ENCODE peak calls at places on chromosome 19, in five cellular contexts. One of them, this sample, is unnamed.

GRCh38 chr19:55867101-55867500 is 30.8 kb downstream of the NLRP4 start:
- DNase-seq in PC-9: no peak
- DNase-seq in fibroblast of lung: no peak
- DNase-seq in CD8-positive, alpha-beta memory T cell: no peak
- DNase-seq in effector memory CD4-positive, alpha-beta T cell: no peak
- DNase-seq in this sample: no peak

GRCh38 chr19:35977446-35978222 is 17.4 kb upstream of the SDHAF1 start:
- DNase-seq in PC-9: no peak
- DNase-seq in fibroblast of lung: no peak
- DNase-seq in CD8-positive, alpha-beta memory T cell: no peak
- DNase-seq in effector memory CD4-positive, alpha-beta T cell: no peak
- DNase-seq in this sample: no peak

GRCh38 chr19:38076337-38076736 is 147.7 kb downstream of the DPF1 start:
- DNase-seq in PC-9: no peak
- DNase-seq in fibroblast of lung: no peak
- DNase-seq in CD8-positive, alpha-beta memory T cell: no peak
- DNase-seq in effector memory CD4-positive, alpha-beta T cell: no peak
- DNase-seq in this sample: no peak

GRCh38 chr19:53655042-53655665 is 23.4 kb downstream of the DPRX start:
- DNase-seq in PC-9: no peak
- DNase-seq in fibroblast of lung: no peak
- DNase-seq in CD8-positive, alpha-beta memory T cell: no peak
- DNase-seq in effector memory CD4-positive, alpha-beta T cell: no peak
- DNase-seq in this sample: no peak

GRCh38 chr19:43634877-43635560 is 4.6 kb downstream of the CADM4 start:
- DNase-seq in PC-9: no peak
- DNase-seq in fibroblast of lung: no peak
- DNase-seq in CD8-positive, alpha-beta memory T cell: no peak
- DNase-seq in effector memory CD4-positive, alpha-beta T cell: no peak
- DNase-seq in this sample: no peak

GRCh38 chr19:43820098-43820860 is 6.8 kb upstream of the ZNF283 start:
- DNase-seq in PC-9: no peak
- DNase-seq in fibroblast of lung: peak; percentile 56
- DNase-seq in CD8-positive, alpha-beta memory T cell: no peak
- DNase-seq in effector memory CD4-positive, alpha-beta T cell: no peak
- DNase-seq in this sample: no peak

GRCh38 chr19:33740811-33741396 is 55.8 kb upstream of the KCTD15 start:
- DNase-seq in PC-9: no peak
- DNase-seq in fibroblast of lung: peak; percentile 27
- DNase-seq in CD8-positive, alpha-beta memory T cell: no peak
- DNase-seq in effector memory CD4-positive, alpha-beta T cell: no peak
- DNase-seq in this sample: no peak

GRCh38 chr19:1591421-1592022 is 1.1 kb downstream of the MBD3 start:
- DNase-seq in PC-9: no peak
- DNase-seq in fibroblast of lung: no peak
- DNase-seq in CD8-positive, alpha-beta memory T cell: no peak
- DNase-seq in effector memory CD4-positive, alpha-beta T cell: no peak
- DNase-seq in this sample: no peak

GRCh38 chr19:58558066-58558622 is at the start of gene UBE2M:
- DNase-seq in PC-9: no peak
- DNase-seq in fibroblast of lung: peak; percentile 51
- DNase-seq in CD8-positive, alpha-beta memory T cell: peak; percentile 56
- DNase-seq in effector memory CD4-positive, alpha-beta T cell: peak; percentile 54
- DNase-seq in this sample: peak; percentile 85

GRCh38 chr19:18646535-18647370 is 9.9 kb downstream of the KLHL26 start:
- DNase-seq in PC-9: no peak
- DNase-seq in fibroblast of lung: no peak
- DNase-seq in CD8-positive, alpha-beta memory T cell: no peak
- DNase-seq in effector memory CD4-positive, alpha-beta T cell: no peak
- DNase-seq in this sample: no peak

GRCh38 chr19:12833747-12834417 is 497 bp downstream of the RTBDN start:
- DNase-seq in PC-9: no peak
- DNase-seq in fibroblast of lung: no peak
- DNase-seq in CD8-positive, alpha-beta memory T cell: peak; percentile 35
- DNase-seq in effector memory CD4-positive, alpha-beta T cell: peak; percentile 34
- DNase-seq in this sample: no peak

GRCh38 chr19:35284153-35285140 is 2.1 kb downstream of the HAMP start:
- DNase-seq in PC-9: no peak
- DNase-seq in fibroblast of lung: no peak
- DNase-seq in CD8-positive, alpha-beta memory T cell: no peak
- DNase-seq in effector memory CD4-positive, alpha-beta T cell: no peak
- DNase-seq in this sample: no peak

GRCh38 chr19:18483119-18483518 is 38.8 kb downstream of the ELL start:
- DNase-seq in PC-9: no peak
- DNase-seq in fibroblast of lung: no peak
- DNase-seq in CD8-positive, alpha-beta memory T cell: no peak
- DNase-seq in effector memory CD4-positive, alpha-beta T cell: no peak
- DNase-seq in this sample: no peak

GRCh38 chr19:29625316-29625715 is 19.2 kb downstream of the POP4 start:
- DNase-seq in PC-9: no peak
- DNase-seq in fibroblast of lung: no peak
- DNase-seq in CD8-positive, alpha-beta memory T cell: no peak
- DNase-seq in effector memory CD4-positive, alpha-beta T cell: no peak
- DNase-seq in this sample: no peak

GRCh38 chr19:19444694-19445155 is 39.2 kb downstream of the GATAD2A start:
- DNase-seq in PC-9: no peak
- DNase-seq in fibroblast of lung: peak; percentile 40
- DNase-seq in CD8-positive, alpha-beta memory T cell: no peak
- DNase-seq in effector memory CD4-positive, alpha-beta T cell: no peak
- DNase-seq in this sample: no peak

GRCh38 chr19:46068345-46069258 is 27.8 kb upstream of the IGFL4 start:
- DNase-seq in PC-9: peak; percentile 99
- DNase-seq in fibroblast of lung: peak; percentile 95
- DNase-seq in CD8-positive, alpha-beta memory T cell: no peak
- DNase-seq in effector memory CD4-positive, alpha-beta T cell: no peak
- DNase-seq in this sample: no peak

GRCh38 chr19:12708641-12709040 is 12.2 kb upstream of the FBXW9 start:
- DNase-seq in PC-9: no peak
- DNase-seq in fibroblast of lung: no peak
- DNase-seq in CD8-positive, alpha-beta memory T cell: no peak
- DNase-seq in effector memory CD4-positive, alpha-beta T cell: no peak
- DNase-seq in this sample: no peak

GRCh38 chr19:5251096-5252065 is 89.2 kb downstream of the PTPRS start:
- DNase-seq in PC-9: no peak
- DNase-seq in fibroblast of lung: no peak
- DNase-seq in CD8-positive, alpha-beta memory T cell: no peak
- DNase-seq in effector memory CD4-positive, alpha-beta T cell: no peak
- DNase-seq in this sample: no peak

GRCh38 chr19:35223856-35224505 is 4.6 kb downstream of the FAM187B start:
- DNase-seq in PC-9: no peak
- DNase-seq in fibroblast of lung: no peak
- DNase-seq in CD8-positive, alpha-beta memory T cell: no peak
- DNase-seq in effector memory CD4-positive, alpha-beta T cell: no peak
- DNase-seq in this sample: no peak

GRCh38 chr19:19514215-19514633 is 1.1 kb downstream of the TSSK6 start:
- DNase-seq in PC-9: no peak
- DNase-seq in fibroblast of lung: peak; percentile 54
- DNase-seq in CD8-positive, alpha-beta memory T cell: no peak
- DNase-seq in effector memory CD4-positive, alpha-beta T cell: no peak
- DNase-seq in this sample: peak; percentile 83

GRCh38 chr19:34120846-34121639 is 51.3 kb upstream of the LSM14A start:
- DNase-seq in PC-9: no peak
- DNase-seq in fibroblast of lung: peak; percentile 34
- DNase-seq in CD8-positive, alpha-beta memory T cell: peak; percentile 34
- DNase-seq in effector memory CD4-positive, alpha-beta T cell: peak; percentile 25
- DNase-seq in this sample: no peak

GRCh38 chr19:14198384-14199376 is 7.3 kb downstream of the ADGRL1 start:
- DNase-seq in PC-9: no peak
- DNase-seq in fibroblast of lung: no peak
- DNase-seq in CD8-positive, alpha-beta memory T cell: no peak
- DNase-seq in effector memory CD4-positive, alpha-beta T cell: no peak
- DNase-seq in this sample: no peak

GRCh38 chr19:54418930-54419800 is 3.9 kb downstream of the TTYH1 start:
- DNase-seq in PC-9: no peak
- DNase-seq in fibroblast of lung: no peak
- DNase-seq in CD8-positive, alpha-beta memory T cell: no peak
- DNase-seq in effector memory CD4-positive, alpha-beta T cell: no peak
- DNase-seq in this sample: no peak

GRCh38 chr19:22616659-22617058 is 17.5 kb upstream of the ZNF492 start:
- DNase-seq in PC-9: no peak
- DNase-seq in fibroblast of lung: no peak
- DNase-seq in CD8-positive, alpha-beta memory T cell: no peak
- DNase-seq in effector memory CD4-positive, alpha-beta T cell: no peak
- DNase-seq in this sample: no peak

DNA sequence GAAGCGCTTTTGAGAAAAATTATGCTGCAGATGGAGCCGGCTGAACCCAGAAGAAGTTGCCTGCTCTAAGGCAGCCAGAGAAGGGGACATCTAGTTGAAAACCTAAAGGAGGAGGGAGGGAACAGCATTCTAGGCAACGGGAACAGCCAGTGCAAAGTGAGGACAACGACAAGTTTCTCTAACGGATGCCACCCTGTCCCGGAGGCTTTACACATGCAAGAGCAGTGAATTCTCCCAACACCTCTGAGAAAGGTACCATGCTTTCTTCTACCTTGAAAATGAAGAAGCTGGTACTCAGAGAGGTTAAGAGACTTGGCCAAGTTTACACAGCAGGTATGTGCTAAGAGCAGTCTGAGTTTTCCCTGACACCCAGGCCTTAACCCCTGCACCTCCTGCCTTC is 5.9 kb downstream of the IFNL3 start:
- DNase-seq in PC-9: no peak
- DNase-seq in fibroblast of lung: no peak
- DNase-seq in CD8-positive, alpha-beta memory T cell: no peak
- DNase-seq in effector memory CD4-positive, alpha-beta T cell: no peak
- DNase-seq in this sample: no peak
- H3K4me3 ChIP-seq in PC-9: no peak overlapping the region
- H3K4me3 ChIP-seq in fibroblast of lung: no peak overlapping the region
- H3K4me3 ChIP-seq in CD8-positive, alpha-beta memory T cell: no peak overlapping the region
- H3K4me3 ChIP-seq in effector memory CD4-positive, alpha-beta T cell: no peak overlapping the region
- H3K4me3 ChIP-seq in this sample: no peak overlapping the region

GRCh38 chr19:3986260-3987041 is 1.2 kb upstream of the EEF2 start:
- DNase-seq in PC-9: peak; percentile 70
- DNase-seq in fibroblast of lung: peak; percentile 68
- DNase-seq in CD8-positive, alpha-beta memory T cell: peak; percentile 45
- DNase-seq in effector memory CD4-positive, alpha-beta T cell: peak; percentile 53
- DNase-seq in this sample: peak; percentile 56

GRCh38 chr19:3987619-3988371 is 2.5 kb upstream of the EEF2 start:
- DNase-seq in PC-9: peak; percentile 64
- DNase-seq in fibroblast of lung: peak; percentile 59
- DNase-seq in CD8-positive, alpha-beta memory T cell: peak; percentile 86
- DNase-seq in effector memory CD4-positive, alpha-beta T cell: peak; percentile 87
- DNase-seq in this sample: peak; percentile 90

GRCh38 chr19:3985643-3986259 is 488 bp upstream of the EEF2 start:
- DNase-seq in PC-9: no peak
- DNase-seq in fibroblast of lung: no peak
- DNase-seq in CD8-positive, alpha-beta memory T cell: no peak
- DNase-seq in effector memory CD4-positive, alpha-beta T cell: no peak
- DNase-seq in this sample: no peak

GRCh38 chr19:3995619-3996018 is 10.4 kb upstream of the EEF2 start:
- DNase-seq in PC-9: peak; percentile 34
- DNase-seq in fibroblast of lung: no peak
- DNase-seq in CD8-positive, alpha-beta memory T cell: no peak
- DNase-seq in effector memory CD4-positive, alpha-beta T cell: no peak
- DNase-seq in this sample: no peak

DNA sequence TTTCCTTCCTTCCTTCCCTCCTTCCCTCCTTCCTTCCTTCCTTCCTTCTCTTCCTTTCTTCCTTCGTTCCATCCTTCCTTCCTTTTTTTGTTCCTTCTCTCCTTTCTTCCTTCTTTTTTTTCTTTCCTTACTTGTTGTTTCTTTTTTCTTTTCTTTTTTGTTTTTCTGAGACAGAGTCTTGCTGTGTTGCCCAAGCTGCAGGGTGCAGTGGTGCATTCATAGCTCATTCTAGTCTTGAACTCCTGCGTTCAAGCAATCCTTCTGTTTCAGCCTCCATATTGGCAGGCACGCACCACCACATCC is 5.5 kb upstream of the EEF2 start:
- DNase-seq in PC-9: no peak
- DNase-seq in fibroblast of lung: no peak
- DNase-seq in CD8-positive, alpha-beta memory T cell: no peak
- DNase-seq in effector memory CD4-positive, alpha-beta T cell: no peak
- DNase-seq in this sample: no peak
- H3K9me3 ChIP-seq in PC-9: no peaks in the 10 kb centered on the region
- H3K9me3 ChIP-seq in fibroblast of lung: no peaks in the 10 kb centered on the region
- H3K9me3 ChIP-seq in CD8-positive, alpha-beta memory T cell: no peaks in the 10 kb centered on the region
- H3K9me3 ChIP-seq in effector memory CD4-positive, alpha-beta T cell: no peaks in the 10 kb centered on the region
- H3K9me3 ChIP-seq in this sample: no peaks in the 10 kb centered on the region

DNA sequence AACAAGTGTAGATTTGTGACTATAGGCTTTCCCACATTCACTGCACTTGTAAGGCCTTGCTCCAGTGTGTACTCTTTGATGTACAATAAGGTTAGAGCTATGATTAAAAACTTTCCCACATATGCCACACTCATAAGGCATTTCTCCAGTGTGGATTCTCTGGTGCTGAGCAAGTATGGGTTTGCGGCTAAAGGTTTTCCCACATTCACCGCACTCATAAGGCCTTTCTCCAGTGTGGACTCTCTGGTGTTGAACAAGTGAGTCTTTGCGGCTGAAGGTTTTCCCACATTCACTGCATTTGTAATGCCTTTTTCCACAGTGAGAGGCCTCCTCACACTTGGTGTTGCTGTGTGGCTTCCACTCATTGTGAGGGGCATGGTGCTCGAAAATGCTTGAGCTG is 3.7 kb downstream of the ZNF772 start:
- DNase-seq in PC-9: no peak
- DNase-seq in fibroblast of lung: peak; percentile 19
- DNase-seq in CD8-positive, alpha-beta memory T cell: no peak
- DNase-seq in effector memory CD4-positive, alpha-beta T cell: no peak
- DNase-seq in this sample: no peak
- H3K4me3 ChIP-seq in PC-9: no peak overlapping the region
- H3K4me3 ChIP-seq in fibroblast of lung: no peak overlapping the region
- H3K4me3 ChIP-seq in CD8-positive, alpha-beta memory T cell: peak overlapping the region; percentile 32
- H3K4me3 ChIP-seq in effector memory CD4-positive, alpha-beta T cell: no peak overlapping the region
- H3K4me3 ChIP-seq in this sample: no peak overlapping the region

DNA sequence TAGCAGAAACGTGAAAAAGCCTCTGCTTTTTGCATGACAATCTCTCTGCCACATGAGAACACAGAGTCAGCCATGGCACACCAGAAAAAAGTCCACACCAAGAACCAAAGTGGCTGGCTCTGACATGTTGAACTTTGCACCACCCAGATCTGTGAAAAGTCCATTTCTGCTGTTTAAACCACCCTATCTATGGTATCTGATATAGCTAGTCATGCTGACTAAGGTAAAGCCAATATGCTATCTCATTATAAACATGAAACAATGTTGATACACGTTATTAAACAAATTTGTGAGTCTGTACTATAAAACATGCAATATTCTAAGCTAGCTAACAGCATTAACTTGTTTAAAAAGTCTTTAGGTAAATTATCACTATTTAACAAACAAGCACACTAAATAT is 21.0 kb upstream of the ZNF432 start:
- DNase-seq in PC-9: no peak
- DNase-seq in fibroblast of lung: no peak
- DNase-seq in CD8-positive, alpha-beta memory T cell: no peak
- DNase-seq in effector memory CD4-positive, alpha-beta T cell: no peak
- DNase-seq in this sample: no peak
- H3K9me3 ChIP-seq in PC-9: peaks cover 93% of the 10 kb centered on the region
- H3K9me3 ChIP-seq in fibroblast of lung: peaks cover 7% of the 10 kb centered on the region
- H3K9me3 ChIP-seq in CD8-positive, alpha-beta memory T cell: peaks cover 71% of the 10 kb centered on the region
- H3K9me3 ChIP-seq in effector memory CD4-positive, alpha-beta T cell: peaks cover 67% of the 10 kb centered on the region
- H3K9me3 ChIP-seq in this sample: peaks cover 5% of the 10 kb centered on the region